ENCODE peak calls at places on chromosomes 4 and X, in five cellular contexts. K is CD8-positive, alpha-beta T cell; F is breast epithelium; N is stomach; S is GM12891. I is an unnamed sample.

GRCh38 chr4:30256105-30256828 is 463.9 kb upstream of the PCDH7 start:
- DNase-seq in K (no peak), S (no peak), N (no peak), F (no peak), I (no peak)

GRCh38 chrX:25020391-25021131 is 4.8 kb upstream of the ARX start:
- DNase-seq in K (peak; percentile 22), N (no peak), F (no peak), S (no peak), I (no peak)

GRCh38 chr4:186727149-186727976 is 3.7 kb upstream of the FAT1 start:
- DNase-seq in F (no peak), S (no peak), N (no peak), K (no peak), I (no peak)

GRCh38 chr4:132056466-132056865 is 1092.6 kb upstream of the PCDH10 start:
- DNase-seq in N (no peak), S (no peak), K (no peak), F (no peak), I (no peak)

GRCh38 chrX:45697591-45697990 is 496.9 kb upstream of the DIPK2B start:
- DNase-seq in F (no peak), S (no peak), K (no peak), N (no peak), I (no peak)

GRCh38 chrX:413322-414201 is 26.9 kb upstream of the PPP2R3B start:
- DNase-seq in S (no peak), F (no peak), K (no peak), N (no peak), I (no peak)

GRCh38 chr4:137739391-137739790 is 207.1 kb upstream of the PCDH18 start:
- DNase-seq in K (no peak), F (no peak), N (no peak), S (no peak), I (no peak)

GRCh38 chr4:153517159-153517558 is 51.0 kb downstream of the TMEM131L start:
- DNase-seq in N (no peak), K (no peak), S (no peak), F (no peak), I (no peak)

GRCh38 chr4:3233391-3234071 is 15.4 kb upstream of the MSANTD1 start:
- DNase-seq in K (no peak), N (no peak), S (no peak), F (no peak), I (no peak)

GRCh38 chr4:9758641-9759317 is 22.7 kb upstream of the DRD5 start:
- DNase-seq in F (no peak), S (no peak), K (no peak), N (no peak), I (no peak)

GRCh38 chr4:98094118-98094517 is 49.2 kb downstream of the STPG2 start:
- DNase-seq in K (no peak), F (no peak), N (peak; percentile 26), S (no peak), I (no peak)

GRCh38 chr4:110850461-110851447 is 227.9 kb upstream of the PITX2 start:
- DNase-seq in F (no peak), N (no peak), S (no peak), K (no peak), I (no peak)

GRCh38 chr4:177283167-177283566 is 26.5 kb upstream of the NEIL3 start:
- DNase-seq in F (no peak), N (no peak), S (no peak), K (no peak), I (no peak)

GRCh38 chrX:131789664-131790063 is 233.4 kb upstream of the STK26 start:
- DNase-seq in F (no peak), N (no peak), S (no peak), K (no peak), I (no peak)

GRCh38 chr4:18390655-18391369 is 369.3 kb upstream of the LCORL start:
- DNase-seq in K (no peak), S (no peak), N (no peak), F (no peak), I (no peak)

GRCh38 chrX:103530540-103530939 is 11.3 kb upstream of the RAB40A start:
- DNase-seq in K (no peak), S (no peak), N (no peak), F (no peak), I (no peak)

GRCh38 chrX:154050113-154050495 is 30.4 kb upstream of the IRAK1 start:
- DNase-seq in F (no peak), N (no peak), S (no peak), K (no peak), I (no peak)

GRCh38 chr4:99382745-99383360 is 30.3 kb upstream of the ADH1C start:
- DNase-seq in S (no peak), F (no peak), N (no peak), K (no peak), I (no peak)

GRCh38 chr4:139838811-139839210 is 173.2 kb downstream of the MGST2 start:
- DNase-seq in S (no peak), F (no peak), N (no peak), K (no peak), I (no peak)

GRCh38 chrX:119604778-119605177 is 1.4 kb downstream of the NKRF start:
- DNase-seq in F (no peak), S (no peak), K (no peak), N (no peak), I (no peak)

GRCh38 chrX:122087353-122087752 is 1039.9 kb downstream of the GLUD2 start:
- DNase-seq in N (no peak), F (no peak), S (no peak), K (no peak), I (no peak)

GRCh38 chr4:118280501-118281218 is 72.1 kb downstream of the PRSS12 start:
- DNase-seq in S (no peak), F (peak; percentile 55), N (peak; percentile 55), K (peak; percentile 38), I (peak; percentile 69)